ENCODE peak calls at places on chromosomes 7 and 10, in six cellular contexts. One of them, this sample, is unnamed.

GRCh38 chr10:3481000-3481335 is 304.0 kb downstream of the KLF6 start:
- DNase-seq in left ventricle myocardium inferior: no peak
- DNase-seq in astrocyte of the spinal cord: no peak
- DNase-seq in fibroblast of villous mesenchyme: no peak
- DNase-seq in NB4: no peak
- DNase-seq in fibroblast of lung: no peak
- DNase-seq in this sample: no peak

GRCh38 chr7:152014722-152015121 is 10.8 kb upstream of the GALNT11 start:
- DNase-seq in NB4: no peak
- DNase-seq in fibroblast of lung: no peak
- DNase-seq in left ventricle myocardium inferior: no peak
- DNase-seq in astrocyte of the spinal cord: no peak
- DNase-seq in fibroblast of villous mesenchyme: no peak
- DNase-seq in this sample: no peak

GRCh38 chr7:126443951-126444350 is 808.8 kb downstream of the GRM8 start:
- DNase-seq in left ventricle myocardium inferior: no peak
- DNase-seq in NB4: no peak
- DNase-seq in fibroblast of villous mesenchyme: no peak
- DNase-seq in astrocyte of the spinal cord: no peak
- DNase-seq in fibroblast of lung: no peak
- DNase-seq in this sample: no peak

GRCh38 chr7:101244385-101245146 is at the start of gene FIS1:
- DNase-seq in fibroblast of villous mesenchyme: peak; percentile 85
- DNase-seq in left ventricle myocardium inferior: peak; percentile 94
- DNase-seq in NB4: peak; percentile 97
- DNase-seq in astrocyte of the spinal cord: peak; percentile 92
- DNase-seq in fibroblast of lung: peak; percentile 88
- DNase-seq in this sample: peak; percentile 84

GRCh38 chr10:107653832-107654287 is 489.4 kb upstream of the SORCS1 start:
- DNase-seq in fibroblast of villous mesenchyme: peak; percentile 49
- DNase-seq in NB4: peak; percentile 61
- DNase-seq in left ventricle myocardium inferior: no peak
- DNase-seq in fibroblast of lung: peak; percentile 38
- DNase-seq in astrocyte of the spinal cord: peak; percentile 24
- DNase-seq in this sample: peak; percentile 18

GRCh38 chr10:32149257-32149955 is 93.2 kb upstream of the KIF5B start:
- DNase-seq in left ventricle myocardium inferior: peak; percentile 56
- DNase-seq in NB4: no peak
- DNase-seq in fibroblast of lung: peak; percentile 96
- DNase-seq in astrocyte of the spinal cord: peak; percentile 96
- DNase-seq in fibroblast of villous mesenchyme: peak; percentile 89
- DNase-seq in this sample: peak; percentile 97

GRCh38 chr7:4789194-4790077 is 14.0 kb downstream of the AP5Z1 start:
- DNase-seq in fibroblast of villous mesenchyme: no peak
- DNase-seq in astrocyte of the spinal cord: no peak
- DNase-seq in left ventricle myocardium inferior: no peak
- DNase-seq in NB4: no peak
- DNase-seq in fibroblast of lung: no peak
- DNase-seq in this sample: no peak

GRCh38 chr7:63925626-63926460 is 72.8 kb upstream of the ZNF722 start:
- DNase-seq in left ventricle myocardium inferior: peak; percentile 93
- DNase-seq in fibroblast of villous mesenchyme: no peak
- DNase-seq in NB4: peak; percentile 99
- DNase-seq in fibroblast of lung: peak; percentile 2
- DNase-seq in astrocyte of the spinal cord: no peak
- DNase-seq in this sample: peak; percentile 63

GRCh38 chr10:71004176-71004575 is 115.8 kb upstream of the PCBD1 start:
- DNase-seq in fibroblast of villous mesenchyme: no peak
- DNase-seq in NB4: no peak
- DNase-seq in left ventricle myocardium inferior: no peak
- DNase-seq in astrocyte of the spinal cord: no peak
- DNase-seq in fibroblast of lung: no peak
- DNase-seq in this sample: no peak

GRCh38 chr10:61475449-61475873 is 22.3 kb upstream of the TMEM26 start:
- DNase-seq in NB4: no peak
- DNase-seq in fibroblast of lung: peak; percentile 71
- DNase-seq in astrocyte of the spinal cord: peak; percentile 49
- DNase-seq in left ventricle myocardium inferior: no peak
- DNase-seq in fibroblast of villous mesenchyme: peak; percentile 89
- DNase-seq in this sample: peak; percentile 61

GRCh38 chr10:56679578-56679977 is 318.5 kb upstream of the ZWINT start:
- DNase-seq in astrocyte of the spinal cord: no peak
- DNase-seq in left ventricle myocardium inferior: no peak
- DNase-seq in NB4: no peak
- DNase-seq in fibroblast of villous mesenchyme: no peak
- DNase-seq in fibroblast of lung: no peak
- DNase-seq in this sample: no peak

GRCh38 chr7:154863766-154864530 is 139.0 kb downstream of the PAXIP1 start:
- DNase-seq in NB4: no peak
- DNase-seq in astrocyte of the spinal cord: no peak
- DNase-seq in fibroblast of villous mesenchyme: no peak
- DNase-seq in left ventricle myocardium inferior: no peak
- DNase-seq in fibroblast of lung: no peak
- DNase-seq in this sample: no peak

GRCh38 chr7:90568213-90568612 is 27.9 kb upstream of the CDK14 start:
- DNase-seq in fibroblast of lung: peak; percentile 46
- DNase-seq in NB4: no peak
- DNase-seq in left ventricle myocardium inferior: no peak
- DNase-seq in astrocyte of the spinal cord: peak; percentile 36
- DNase-seq in fibroblast of villous mesenchyme: no peak
- DNase-seq in this sample: peak; percentile 19

GRCh38 chr7:29946428-29947186 is 43.0 kb downstream of the SCRN1 start:
- DNase-seq in fibroblast of lung: peak; percentile 44
- DNase-seq in astrocyte of the spinal cord: peak; percentile 10
- DNase-seq in fibroblast of villous mesenchyme: peak; percentile 41
- DNase-seq in NB4: peak; percentile 35
- DNase-seq in left ventricle myocardium inferior: peak; percentile 30
- DNase-seq in this sample: peak; percentile 46
- TF ChIP-seq CTCF in fibroblast of lung: peak; percentile 18
- TF ChIP-seq CTCF in astrocyte of the spinal cord: peak; percentile 36
- TF ChIP-seq CTCF in fibroblast of villous mesenchyme: peak; percentile 40
- TF ChIP-seq CTCF in NB4: peak; percentile 30
- TF ChIP-seq CTCF in left ventricle myocardium inferior: peak; percentile 58
- TF ChIP-seq CTCF in this sample: peak; percentile 39

GRCh38 chr7:121873795-121874194 is 834 bp downstream of the PTPRZ1 start:
- DNase-seq in fibroblast of lung: peak; percentile 0
- DNase-seq in fibroblast of villous mesenchyme: no peak
- DNase-seq in astrocyte of the spinal cord: peak; percentile 23
- DNase-seq in left ventricle myocardium inferior: no peak
- DNase-seq in NB4: no peak
- DNase-seq in this sample: no peak
- H3K4me3 ChIP-seq in fibroblast of lung: peak overlapping the region; percentile 52
- H3K4me3 ChIP-seq in fibroblast of villous mesenchyme: peak overlapping the region; percentile 56
- H3K4me3 ChIP-seq in astrocyte of the spinal cord: peak overlapping the region; percentile 64
- H3K4me3 ChIP-seq in left ventricle myocardium inferior: peak overlapping the region; percentile 65
- H3K4me3 ChIP-seq in NB4: no peak overlapping the region
- H3K4me3 ChIP-seq in this sample: peak overlapping the region; percentile 6

GRCh38 chr10:35642023-35642792 is at the start of gene FZD8:
- DNase-seq in fibroblast of villous mesenchyme: peak; percentile 93
- DNase-seq in fibroblast of lung: peak; percentile 89
- DNase-seq in left ventricle myocardium inferior: peak; percentile 92
- DNase-seq in NB4: peak; percentile 45
- DNase-seq in astrocyte of the spinal cord: peak; percentile 96
- DNase-seq in this sample: peak; percentile 86

GRCh38 chr10:35642793-35643114 is 658 bp upstream of the FZD8 start:
- DNase-seq in left ventricle myocardium inferior: no peak
- DNase-seq in astrocyte of the spinal cord: no peak
- DNase-seq in fibroblast of villous mesenchyme: no peak
- DNase-seq in NB4: no peak
- DNase-seq in fibroblast of lung: no peak
- DNase-seq in this sample: no peak

GRCh38 chr10:35640474-35640873 is 1.6 kb downstream of the FZD8 start:
- DNase-seq in fibroblast of villous mesenchyme: peak; percentile 73
- DNase-seq in NB4: no peak
- DNase-seq in astrocyte of the spinal cord: peak; percentile 66
- DNase-seq in left ventricle myocardium inferior: peak; percentile 69
- DNase-seq in fibroblast of lung: peak; percentile 69
- DNase-seq in this sample: peak; percentile 65

GRCh38 chr10:35640951-35641429 is 1.1 kb downstream of the FZD8 start:
- DNase-seq in left ventricle myocardium inferior: peak; percentile 63
- DNase-seq in fibroblast of lung: peak; percentile 82
- DNase-seq in NB4: no peak
- DNase-seq in astrocyte of the spinal cord: peak; percentile 86
- DNase-seq in fibroblast of villous mesenchyme: peak; percentile 83
- DNase-seq in this sample: peak; percentile 81

GRCh38 chr10:35641430-35642015 is 573 bp downstream of the FZD8 start:
- DNase-seq in left ventricle myocardium inferior: no peak
- DNase-seq in fibroblast of lung: peak; percentile 30
- DNase-seq in fibroblast of villous mesenchyme: peak; percentile 36
- DNase-seq in NB4: no peak
- DNase-seq in astrocyte of the spinal cord: peak; percentile 21
- DNase-seq in this sample: peak; percentile 33
- TF ChIP-seq CTCF in left ventricle myocardium inferior: no peak
- TF ChIP-seq CTCF in fibroblast of lung: no peak
- TF ChIP-seq CTCF in fibroblast of villous mesenchyme: no peak
- TF ChIP-seq CTCF in NB4: no peak
- TF ChIP-seq CTCF in astrocyte of the spinal cord: no peak
- TF ChIP-seq CTCF in this sample: no peak

GRCh38 chr7:131556912-131557457 is 557 bp upstream of the PODXL start:
- DNase-seq in NB4: peak; percentile 18
- DNase-seq in fibroblast of lung: no peak
- DNase-seq in astrocyte of the spinal cord: no peak
- DNase-seq in left ventricle myocardium inferior: no peak
- DNase-seq in fibroblast of villous mesenchyme: no peak
- DNase-seq in this sample: no peak

GRCh38 chr7:131556055-131556911 is at the start of gene PODXL:
- DNase-seq in astrocyte of the spinal cord: peak; percentile 33
- DNase-seq in fibroblast of villous mesenchyme: peak; percentile 49
- DNase-seq in fibroblast of lung: peak; percentile 33
- DNase-seq in NB4: peak; percentile 89
- DNase-seq in left ventricle myocardium inferior: peak; percentile 84
- DNase-seq in this sample: no peak

GRCh38 chr7:131560061-131560460 is 3.6 kb upstream of the PODXL start:
- DNase-seq in fibroblast of villous mesenchyme: no peak
- DNase-seq in astrocyte of the spinal cord: no peak
- DNase-seq in fibroblast of lung: no peak
- DNase-seq in NB4: no peak
- DNase-seq in left ventricle myocardium inferior: no peak
- DNase-seq in this sample: no peak

GRCh38 chr7:131555565-131556054 is 818 bp downstream of the PODXL start:
- DNase-seq in fibroblast of villous mesenchyme: no peak
- DNase-seq in fibroblast of lung: no peak
- DNase-seq in left ventricle myocardium inferior: no peak
- DNase-seq in NB4: peak; percentile 29
- DNase-seq in astrocyte of the spinal cord: no peak
- DNase-seq in this sample: no peak

DNA sequence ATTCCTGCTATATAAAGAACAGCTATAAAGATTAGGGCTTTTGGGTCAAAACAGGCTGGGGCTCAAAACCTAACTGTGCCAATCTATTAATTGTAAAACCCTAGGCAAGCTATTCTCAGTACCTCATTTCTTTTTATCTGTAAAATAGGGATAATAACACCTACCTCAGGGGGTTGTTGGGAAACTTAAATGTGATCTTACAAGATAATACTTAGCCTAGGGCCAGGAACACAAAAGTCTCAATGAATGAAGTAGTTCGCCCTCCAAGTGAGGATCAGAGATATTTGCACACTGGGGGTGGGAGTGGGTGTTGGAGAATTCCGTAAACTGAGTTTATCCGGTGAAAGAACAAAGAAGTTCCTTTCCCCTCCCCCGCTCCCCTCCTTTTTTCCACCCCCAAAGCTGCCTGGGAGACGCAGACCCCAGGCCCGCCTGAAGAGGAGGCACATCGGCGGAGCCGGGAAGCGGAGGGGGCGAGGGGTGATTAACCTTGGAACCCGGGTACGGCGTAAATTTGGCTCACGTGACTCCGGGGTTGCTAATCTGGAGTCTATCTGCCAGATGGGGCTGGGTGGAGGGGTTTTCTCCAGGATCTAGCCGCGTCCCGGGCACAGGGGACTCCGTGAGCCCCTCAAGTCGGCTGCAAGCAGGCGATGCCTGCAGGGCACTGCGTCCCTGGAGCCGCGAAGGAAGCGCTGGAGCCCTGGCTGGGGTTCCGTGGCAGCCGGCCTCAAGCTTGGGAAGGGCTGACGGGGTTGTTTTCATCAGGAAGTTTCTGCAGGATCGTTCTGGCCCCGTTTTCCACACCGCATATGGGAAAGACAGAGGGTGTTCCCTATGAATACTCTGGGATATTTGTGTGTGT is 1.3 kb upstream of the PODXL start:
- DNase-seq in left ventricle myocardium inferior: peak; percentile 58
- DNase-seq in fibroblast of lung: no peak
- DNase-seq in NB4: no peak
- DNase-seq in fibroblast of villous mesenchyme: no peak
- DNase-seq in astrocyte of the spinal cord: no peak
- DNase-seq in this sample: no peak
- H3K4me3 ChIP-seq in left ventricle myocardium inferior: peak overlapping the region; percentile 80
- H3K4me3 ChIP-seq in fibroblast of lung: no peak overlapping the region
- H3K4me3 ChIP-seq in NB4: no peak overlapping the region
- H3K4me3 ChIP-seq in fibroblast of villous mesenchyme: peak overlapping the region; percentile 55
- H3K4me3 ChIP-seq in astrocyte of the spinal cord: peak overlapping the region; percentile 32
- H3K4me3 ChIP-seq in this sample: no peak overlapping the region

GRCh38 chr7:84041649-84042048 is 152.9 kb downstream of the SEMA3A start:
- DNase-seq in astrocyte of the spinal cord: no peak
- DNase-seq in fibroblast of lung: no peak
- DNase-seq in left ventricle myocardium inferior: no peak
- DNase-seq in NB4: no peak
- DNase-seq in fibroblast of villous mesenchyme: no peak
- DNase-seq in this sample: no peak

GRCh38 chr7:84042110-84042539 is 152.5 kb downstream of the SEMA3A start:
- DNase-seq in fibroblast of lung: peak; percentile 92
- DNase-seq in NB4: no peak
- DNase-seq in left ventricle myocardium inferior: no peak
- DNase-seq in astrocyte of the spinal cord: peak; percentile 83
- DNase-seq in fibroblast of villous mesenchyme: peak; percentile 80
- DNase-seq in this sample: peak; percentile 89

GRCh38 chr7:84040365-84040764 is 154.2 kb downstream of the SEMA3A start:
- DNase-seq in left ventricle myocardium inferior: no peak
- DNase-seq in astrocyte of the spinal cord: no peak
- DNase-seq in NB4: no peak
- DNase-seq in fibroblast of villous mesenchyme: no peak
- DNase-seq in fibroblast of lung: no peak
- DNase-seq in this sample: no peak

GRCh38 chr7:84043661-84044191 is 150.9 kb downstream of the SEMA3A start:
- DNase-seq in fibroblast of lung: peak; percentile 53
- DNase-seq in fibroblast of villous mesenchyme: peak; percentile 41
- DNase-seq in left ventricle myocardium inferior: no peak
- DNase-seq in astrocyte of the spinal cord: no peak
- DNase-seq in NB4: no peak
- DNase-seq in this sample: peak; percentile 31

GRCh38 chr7:84039432-84039831 is 155.2 kb downstream of the SEMA3A start:
- DNase-seq in left ventricle myocardium inferior: no peak
- DNase-seq in fibroblast of villous mesenchyme: no peak
- DNase-seq in fibroblast of lung: no peak
- DNase-seq in astrocyte of the spinal cord: no peak
- DNase-seq in NB4: no peak
- DNase-seq in this sample: no peak
- TF ChIP-seq CTCF in left ventricle myocardium inferior: no peak
- TF ChIP-seq CTCF in fibroblast of villous mesenchyme: no peak
- TF ChIP-seq CTCF in fibroblast of lung: no peak
- TF ChIP-seq CTCF in astrocyte of the spinal cord: no peak
- TF ChIP-seq CTCF in NB4: no peak
- TF ChIP-seq CTCF in this sample: no peak

This sample was measured in fibroblast of mammary gland.